ENCODE peak calls at places on chromosomes 1 and 21, in nine cellular contexts. V, P, H, U, B, I, Z, T and Q are unnamed samples.

GRCh38 chr1:100921110-100921706 is 25.3 kb downstream of the SLC30A7 start:
- DNase-seq in P (peak), V (no peak), U (peak), H (peak), T (peak), Z (peak), B (peak), I (no peak), Q (peak)

GRCh38 chr1:60589916-60590315 is 492.4 kb upstream of the NFIA start:
- DNase-seq in T (no peak), V (no peak), P (no peak), U (no peak), B (no peak), I (no peak), H (peak), Z (no peak), Q (no peak)

GRCh38 chr1:71882241-71883036 is 399.9 kb downstream of the NEGR1 start:
- DNase-seq in T (peak), H (no peak), B (no peak), P (peak), U (no peak), V (no peak), I (no peak), Z (no peak), Q (peak)

GRCh38 chr1:51924455-51924854 is 45.9 kb upstream of the NRDC start:
- DNase-seq in B (peak), V (peak), P (peak), Z (no peak), I (no peak), H (no peak), T (no peak), U (no peak), Q (no peak)

GRCh38 chr1:197029749-197030148 is 37.3 kb downstream of the F13B start:
- DNase-seq in H (peak), B (no peak), P (peak), T (no peak), Z (no peak), V (no peak), I (no peak), U (no peak), Q (no peak)

GRCh38 chr1:30743584-30744059 is 14.0 kb downstream of the LAPTM5 start:
- DNase-seq in U (peak), P (no peak), B (peak), V (no peak), T (peak), Z (peak), H (peak), I (no peak), Q (no peak)

GRCh38 chr1:215833936-215834729 is 267.0 kb downstream of the KCTD3 start:
- DNase-seq in U (no peak), H (no peak), I (no peak), V (no peak), B (peak), T (no peak), Z (no peak), P (peak), Q (no peak)

GRCh38 chr21:44748621-44749020 is 37.2 kb upstream of the TSPEAR start:
- DNase-seq in P (no peak), H (no peak), I (peak), B (no peak), V (no peak), U (no peak), Z (no peak), T (no peak), Q (no peak)

GRCh38 chr1:216917039-216917438 is 193.8 kb upstream of the ESRRG start:
- DNase-seq in Z (no peak), H (no peak), V (no peak), T (no peak), P (no peak), U (no peak), I (no peak), B (no peak), Q (no peak)

GRCh38 chr1:157691285-157691920 is 9.2 kb downstream of the FCRL3 start:
- DNase-seq in H (peak), Z (no peak), V (no peak), B (peak), U (no peak), T (no peak), P (peak), I (no peak), Q (peak)

GRCh38 chr21:38669186-38669585 is 136.5 kb upstream of the ETS2 start:
- DNase-seq in T (no peak), U (peak), P (peak), I (no peak), H (peak), B (peak), Z (no peak), V (no peak), Q (no peak)

GRCh38 chr1:64624446-64624766 is 120.5 kb upstream of the RAVER2 start:
- DNase-seq in V (peak), P (peak), U (no peak), I (no peak), B (peak), Z (no peak), T (no peak), H (peak), Q (no peak)